ENCODE peak calls at places on chromosome 4, in seven cellular contexts. L, C, H, U, W, A and I are unnamed samples.

GRCh38 chr4:44319129-44319528 is 129.5 kb downstream of the KCTD8 start:
- DNase-seq in L (no peak), C (no peak), H (peak), U (no peak), W (no peak), A (no peak), I (no peak)

GRCh38 chr4:40918330-40918729 is 168.6 kb downstream of the NSUN7 start:
- DNase-seq in L (peak), C (peak), H (no peak), U (no peak), W (peak), A (peak), I (peak)

GRCh38 chr4:86450189-86450588 is 90.3 kb upstream of the MAPK10 start:
- DNase-seq in L (no peak), C (no peak), H (no peak), U (no peak), W (no peak), A (no peak), I (no peak)

GRCh38 chr4:119209077-119209476 is 3.4 kb upstream of the USP53 start:
- DNase-seq in L (peak), C (no peak), H (no peak), U (no peak), W (no peak), A (peak), I (no peak)

GRCh38 chr4:56637791-56638190 is 43.3 kb downstream of the HOPX start:
- DNase-seq in L (peak), C (no peak), H (no peak), U (no peak), W (no peak), A (no peak), I (no peak)

GRCh38 chr4:15011166-15011565 is 8.9 kb downstream of the CPEB2 start:
- DNase-seq in L (no peak), C (no peak), H (no peak), U (no peak), W (no peak), A (no peak), I (no peak)

GRCh38 chr4:76655566-76656479 is 220.8 kb downstream of the SHROOM3 start:
- DNase-seq in L (no peak), C (no peak), H (no peak), U (no peak), W (no peak), A (no peak), I (no peak)

GRCh38 chr4:145351162-145351561 is 130.5 kb upstream of the SMAD1 start:
- DNase-seq in L (no peak), C (no peak), H (no peak), U (no peak), W (no peak), A (no peak), I (no peak)

GRCh38 chr4:147985376-147985775 is 253.5 kb downstream of the ARHGAP10 start:
- DNase-seq in L (no peak), C (no peak), H (no peak), U (no peak), W (no peak), A (no peak), I (no peak)

GRCh38 chr4:139973015-139973414 is 181.0 kb downstream of the MAML3 start:
- DNase-seq in L (no peak), C (no peak), H (no peak), U (no peak), W (no peak), A (no peak), I (no peak)

GRCh38 chr4:15303052-15303641 is 124.7 kb upstream of the C1QTNF7 start:
- DNase-seq in L (peak), C (no peak), H (no peak), U (no peak), W (no peak), A (peak), I (peak)

GRCh38 chr4:176788971-176789370 is 3.8 kb downstream of the VEGFC start:
- DNase-seq in L (peak), C (no peak), H (no peak), U (no peak), W (no peak), A (no peak), I (no peak)

GRCh38 chr4:146051724-146052396 is 113.2 kb upstream of the ZNF827 start:
- DNase-seq in L (peak), C (no peak), H (no peak), U (no peak), W (no peak), A (peak), I (no peak)

GRCh38 chr4:153467154-153467896 is 1.2 kb downstream of the TMEM131L start:
- DNase-seq in L (no peak), C (peak), H (peak), U (peak), W (peak), A (no peak), I (peak)

GRCh38 chr4:90064196-90064595 is 63.0 kb upstream of the CCSER1 start:
- DNase-seq in L (no peak), C (no peak), H (no peak), U (no peak), W (no peak), A (no peak), I (no peak)

GRCh38 chr4:79552311-79552710 is 144.3 kb upstream of the GK2 start:
- DNase-seq in L (no peak), C (no peak), H (no peak), U (no peak), W (no peak), A (no peak), I (no peak)

GRCh38 chr4:149605601-149606378 is 209.9 kb downstream of the IQCM start:
- DNase-seq in L (peak), C (no peak), H (no peak), U (no peak), W (no peak), A (no peak), I (no peak)

GRCh38 chr4:1375051-1375721 is 28.2 kb downstream of the UVSSA start:
- DNase-seq in L (no peak), C (no peak), H (no peak), U (no peak), W (peak), A (no peak), I (no peak)

GRCh38 chr4:13427599-13428325 is 56.4 kb downstream of the RAB28 start:
- DNase-seq in L (no peak), C (no peak), H (no peak), U (no peak), W (peak), A (peak), I (no peak)